ENCODE peak calls at places on chromosomes 16 and 17, in four cellular contexts. N, K, T and I are unnamed samples. For H3K36me3, H3K4me1 and H3K27me3, the result is how much of the 10 kb centered on the place peaks cover.

GRCh38 chr16:87108941-87109340 is 208.3 kb downstream of the C16orf95 start:
- DNase-seq in N (no peak), K (no peak), T (no peak), I (no peak)

GRCh38 chr16:46884513-46885293 is 541 bp downstream of the GPT2 start:
- DNase-seq in T (peak), N (no peak), K (peak), I (peak)

GRCh38 chr16:14606102-14606501 is 24.0 kb downstream of the PARN start:
- DNase-seq in T (no peak), N (no peak), K (no peak), I (no peak)

GRCh38 chr16:64996641-64997040 is 125.2 kb downstream of the CDH11 start:
- DNase-seq in N (no peak), K (no peak), T (no peak), I (no peak)

GRCh38 chr16:88814144-88814502 is 2.4 kb upstream of the APRT start:
- DNase-seq in K (no peak), N (no peak), T (no peak), I (no peak)

GRCh38 chr16:87229230-87230192 is 87.7 kb downstream of the C16orf95 start:
- DNase-seq in T (no peak), K (no peak), N (no peak), I (no peak)

GRCh38 chr16:85926370-85926769 is 27.4 kb downstream of the IRF8 start:
- DNase-seq in T (no peak), N (no peak), K (no peak), I (no peak)

GRCh38 chr17:2442166-2442565 is 41.3 kb upstream of the MNT start:
- DNase-seq in T (no peak), N (no peak), K (no peak), I (no peak)

GRCh38 chr16:85767569-85767968 is 16.7 kb upstream of the C16orf74 start:
- DNase-seq in N (no peak), T (no peak), K (no peak), I (no peak)

GRCh38 chr17:50719924-50720805 is 762 bp downstream of the LUC7L3 start:
- DNase-seq in T (no peak), N (no peak), K (no peak), I (no peak)

GRCh38 chr17:39208136-39208535 is 8.1 kb downstream of the RPL19 start:
- DNase-seq in T (no peak), K (peak), N (no peak), I (no peak)
- H3K36me3 ChIP-seq in T (under half), K (under half), N (under half), I (under half)

DNA sequence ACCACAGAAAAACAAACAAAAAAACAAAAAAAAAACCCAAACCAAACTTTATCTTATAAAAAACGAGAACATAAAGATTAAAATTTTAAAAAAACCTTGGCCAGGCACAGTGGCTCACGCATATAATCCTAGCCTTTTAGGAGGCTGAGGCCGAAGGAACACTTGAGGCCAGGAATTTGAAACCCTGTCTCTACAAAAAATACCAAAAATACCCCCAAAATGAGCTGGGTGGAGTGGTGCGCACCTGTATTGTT is 11.5 kb downstream of the SUPT4H1 start:
- DNase-seq in T (no peak), K (no peak), N (no peak), I (no peak)
- H3K4me1 ChIP-seq in T (under half), K (under half), N (under half), I (under half)

DNA sequence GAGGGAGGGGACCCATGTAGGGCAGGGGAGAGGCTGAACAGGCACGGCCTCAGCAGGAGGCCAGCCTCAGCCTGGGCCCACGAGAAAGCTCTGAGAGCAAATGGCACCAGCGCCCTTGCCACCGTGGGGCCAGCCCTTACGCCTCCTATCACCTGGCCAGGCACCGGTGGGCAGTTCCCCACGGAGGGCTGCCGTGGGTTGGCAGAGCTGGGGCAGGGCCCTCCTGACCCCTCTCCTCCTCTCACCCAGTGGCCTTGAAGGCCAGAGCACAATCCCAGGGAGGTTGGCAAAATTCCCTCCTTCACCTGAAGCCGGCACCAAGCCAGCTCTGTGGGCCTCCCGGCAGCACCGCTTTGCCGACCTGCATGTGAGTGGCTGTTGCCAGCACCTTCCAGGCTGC is 53.1 kb upstream of the ENPP7 start:
- DNase-seq in N (no peak), T (no peak), K (no peak), I (no peak)
- H3K27me3 ChIP-seq in N (under half), T (under half), K (under half), I (under half)

DNA sequence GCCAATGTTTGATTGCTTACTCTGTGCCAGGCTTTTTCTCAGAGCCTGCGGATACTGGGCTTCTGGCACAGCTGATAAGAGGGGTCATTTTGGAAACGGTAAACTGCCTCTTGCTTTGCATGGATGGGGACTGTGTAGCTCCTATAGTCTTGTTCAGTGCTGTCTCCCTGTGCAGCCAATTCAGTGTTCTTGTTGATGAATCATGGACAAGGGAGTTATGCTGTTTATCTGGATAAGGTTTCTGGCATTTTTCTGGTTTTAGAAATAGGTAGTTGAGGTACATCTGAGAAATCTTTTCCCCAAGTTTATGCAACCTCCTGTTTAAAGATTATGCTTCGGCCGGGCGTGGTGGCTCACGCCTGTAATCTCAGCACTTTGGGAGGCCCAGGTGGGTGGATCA is 16.7 kb upstream of the TANGO6 start:
- DNase-seq in K (no peak), N (no peak), T (no peak), I (no peak)
- H3K36me3 ChIP-seq in K (under half), N (under half), T (under half), I (under half)

GRCh38 chr17:4318596-4318995 is 47.9 kb downstream of the UBE2G1 start:
- DNase-seq in N (no peak), K (no peak), T (no peak), I (no peak)
- H3K4me1 ChIP-seq in N (under half), K (under half), T (under half), I (under half)

GRCh38 chr17:49506282-49506681 is 11.2 kb downstream of the NGFR start:
- DNase-seq in K (no peak), T (no peak), N (no peak), I (no peak)
- H3K27me3 ChIP-seq in K (under half), T (under half), N (under half), I (under half)

GRCh38 chr17:41893384-41893783 is 25.4 kb downstream of the ACLY start:
- DNase-seq in N (no peak), K (no peak), T (no peak), I (no peak)
- H3K36me3 ChIP-seq in N (half or more), K (under half), T (half or more), I (under half)